ENCODE peak calls at places on chromosomes 3 and 15, in four cellular contexts. W is endothelial cell, K is renal cortical epithelial cell, E is neuronal stem cell. D is an unnamed sample.

GRCh38 chr3:190166948-190167347 is 46.3 kb upstream of the P3H2 start:
- DNase-seq in W (no peak), K (no peak), E (no peak), D (no peak)

GRCh38 chr3:79490165-79491028 is 277.4 kb downstream of the ROBO1 start:
- DNase-seq in W (no peak), K (peak; percentile 16), E (peak; percentile 3), D (peak; percentile 34)

GRCh38 chr15:71397377-71397776 is 282.1 kb downstream of the THSD4 start:
- DNase-seq in W (no peak), K (no peak), E (no peak), D (no peak)

GRCh38 chr3:146594843-146595482 is 10.2 kb downstream of the PLSCR5 start:
- DNase-seq in W (no peak), K (peak; percentile 16), E (no peak), D (no peak)

GRCh38 chr3:175273573-175273972 is 414.4 kb downstream of the NAALADL2 start:
- DNase-seq in W (no peak), K (no peak), E (no peak), D (no peak)

GRCh38 chr15:31359722-31360111 is 33.1 kb downstream of the KLF13 start:
- DNase-seq in W (no peak), K (no peak), E (no peak), D (no peak)

GRCh38 chr15:76177491-76178040 is 117.8 kb downstream of the TMEM266 start:
- DNase-seq in W (no peak), K (no peak), E (no peak), D (no peak)

GRCh38 chr3:159971311-159971710 is 17.3 kb upstream of the IL12A start:
- DNase-seq in W (no peak), K (no peak), E (no peak), D (no peak)

GRCh38 chr3:71989165-71989564 is 204.2 kb upstream of the PROK2 start:
- DNase-seq in W (no peak), K (no peak), E (no peak), D (no peak)

GRCh38 chr15:98845138-98845884 is 162.3 kb downstream of the PGPEP1L start:
- DNase-seq in W (no peak), K (no peak), E (no peak), D (no peak)

GRCh38 chr3:113242091-113242581 is 30.8 kb downstream of the BOC start:
- DNase-seq in W (no peak), K (peak; percentile 18), E (no peak), D (peak; percentile 68)

GRCh38 chr15:98003528-98003927 is 43.0 kb downstream of the ARRDC4 start:
- DNase-seq in W (no peak), K (peak; percentile 48), E (no peak), D (no peak)

GRCh38 chr15:73593278-73594074 is 39.7 kb downstream of the NPTN start:
- DNase-seq in W (no peak), K (no peak), E (no peak), D (no peak)

GRCh38 chr3:172082269-172082668 is 42.9 kb downstream of the FNDC3B start:
- DNase-seq in W (no peak), K (no peak), E (no peak), D (peak; percentile 73)

GRCh38 chr15:83582386-83582785 is 71.5 kb upstream of the ADAMTSL3 start:
- DNase-seq in W (no peak), K (no peak), E (no peak), D (no peak)

GRCh38 chr3:66693461-66693912 is 192.7 kb upstream of the LRIG1 start:
- DNase-seq in W (no peak), K (peak; percentile 24), E (no peak), D (peak; percentile 94)

GRCh38 chr3:23944861-23945652 is at the start of gene NR1D2:
- DNase-seq in W (peak; percentile 82), K (peak; percentile 38), E (peak; percentile 87), D (peak; percentile 93)

GRCh38 chr15:37765809-37766208 is 168.6 kb upstream of the TMCO5A start:
- DNase-seq in W (peak; percentile 22), K (no peak), E (no peak), D (peak; percentile 12)

GRCh38 chr15:62464705-62465104 is 299.6 kb upstream of the C2CD4B start:
- DNase-seq in W (no peak), K (peak; percentile 83), E (no peak), D (no peak)

GRCh38 chr3:108127301-108127988 is 36.6 kb upstream of the CD47 start:
- DNase-seq in W (peak; percentile 7), K (no peak), E (no peak), D (no peak)

GRCh38 chr3:162034368-162034767 is 537.8 kb downstream of the OTOL1 start:
- DNase-seq in W (no peak), K (peak; percentile 10), E (no peak), D (no peak)

GRCh38 chr15:91887921-91888373 is 34.4 kb downstream of the SLCO3A1 start:
- DNase-seq in W (no peak), K (peak; percentile 22), E (no peak), D (no peak)

GRCh38 chr3:78970656-78971055 is 797.1 kb downstream of the ROBO1 start:
- DNase-seq in W (no peak), K (no peak), E (no peak), D (no peak)

GRCh38 chr3:106957021-106957420 is 420.2 kb upstream of the CCDC54 start:
- DNase-seq in W (no peak), K (no peak), E (no peak), D (no peak)

GRCh38 chr3:159165972-159166371 is 364.1 kb downstream of the MFSD1 start:
- DNase-seq in W (no peak), K (no peak), E (no peak), D (no peak)

GRCh38 chr15:39127925-39128617 is 452.8 kb upstream of the THBS1 start:
- DNase-seq in W (no peak), K (peak; percentile 99), E (no peak), D (peak; percentile 70)

GRCh38 chr3:52088445-52089367 is 32.3 kb upstream of the DUSP7 start:
- DNase-seq in W (no peak), K (peak; percentile 73), E (peak; percentile 15), D (peak; percentile 90)

GRCh38 chr15:62739082-62739481 is 303.5 kb upstream of the TPM1 start:
- DNase-seq in W (no peak), K (peak; percentile 77), E (no peak), D (no peak)

GRCh38 chr3:127757979-127758378 is 64.3 kb downstream of the MGLL start:
- DNase-seq in W (no peak), K (no peak), E (no peak), D (no peak)

GRCh38 chr15:46309914-46310313 is 675.1 kb downstream of the SQOR start:
- DNase-seq in W (no peak), K (no peak), E (no peak), D (no peak)

GRCh38 chr3:186107148-186108105 is 1.5 kb downstream of the ETV5 start:
- DNase-seq in W (peak; percentile 57), K (no peak), E (peak; percentile 86), D (peak; percentile 77)

GRCh38 chr3:124260206-124260915 is 268.4 kb upstream of the ROPN1 start:
- DNase-seq in W (no peak), K (peak; percentile 96), E (no peak), D (peak; percentile 50)

GRCh38 chr3:195584543-195584870 is 767 bp upstream of the APOD start:
- DNase-seq in W (no peak), K (no peak), E (no peak), D (no peak)

GRCh38 chr15:52778457-52778856 is 11.7 kb downstream of the ONECUT1 start:
- DNase-seq in W (no peak), K (no peak), E (no peak), D (no peak)

GRCh38 chr15:25545017-25545416 is 106.2 kb upstream of the UBE3A start:
- DNase-seq in W (no peak), K (peak; percentile 57), E (no peak), D (peak; percentile 51)

GRCh38 chr15:40313531-40314398 is 6.0 kb upstream of the PLCB2 start:
- DNase-seq in W (no peak), K (peak; percentile 67), E (no peak), D (peak; percentile 83)

GRCh38 chr15:51076142-51076897 is 18.4 kb downstream of the TNFAIP8L3 start:
- DNase-seq in W (no peak), K (no peak), E (no peak), D (no peak)

GRCh38 chr3:150091626-150092025 is 120.9 kb upstream of the PFN2 start:
- DNase-seq in W (no peak), K (no peak), E (no peak), D (no peak)

GRCh38 chr3:171181907-171182690 is 155.6 kb upstream of the SLC2A2 start:
- DNase-seq in W (no peak), K (peak; percentile 66), E (no peak), D (no peak)